ENCODE peak calls at places on chromosomes 6 and 20, in nine cellular contexts. U is activated T-cell treated with anti-CD3 and anti-CD28 coated beads, Interleukin-2, amount 50 U/mL, for 4 hours; Q is DMS153; A is non-pigmented ciliary epithelial cell; K is adrenal gland; G is GM23248; W is GM03348; P is mucosa of gallbladder; J is caudate nucleus. X is an unnamed sample.

GRCh38 chr6:3088446-3088845 is 20.2 kb downstream of the RIPK1 start:
- DNase-seq in U (no peak), Q (no peak), A (no peak), K (no peak), G (peak), W (peak), P (no peak), J (no peak), X (peak)

GRCh38 chr6:5475779-5476178 is 214.5 kb downstream of the FARS2 start:
- DNase-seq in U (no peak), Q (no peak), A (no peak), K (no peak), G (no peak), W (no peak), P (no peak), J (no peak), X (no peak)

GRCh38 chr6:72522735-72523141 is 99.1 kb upstream of the KCNQ5 start:
- DNase-seq in U (no peak), Q (peak), A (no peak), K (no peak), G (no peak), W (no peak), P (no peak), J (no peak), X (no peak)

GRCh38 chr20:32244150-32244823 is 33.2 kb upstream of the KIF3B start:
- DNase-seq in U (no peak), Q (no peak), A (no peak), K (no peak), G (peak), W (no peak), P (no peak), J (no peak), X (peak)

GRCh38 chr20:25044261-25044560 is 13.7 kb downstream of the ACSS1 start:
- DNase-seq in U (no peak), Q (no peak), A (no peak), K (no peak), G (no peak), W (no peak), P (no peak), J (no peak), X (no peak)

GRCh38 chr6:1280666-1281300 is 31.1 kb upstream of the FOXQ1 start:
- DNase-seq in U (no peak), Q (no peak), A (no peak), K (no peak), G (no peak), W (no peak), P (no peak), J (no peak), X (no peak)

GRCh38 chr6:79257381-79258205 is 23.1 kb upstream of the HMGN3 start:
- DNase-seq in U (no peak), Q (no peak), A (no peak), K (peak), G (peak), W (no peak), P (no peak), J (no peak), X (peak)

GRCh38 chr20:24164360-24164759 is 175.8 kb upstream of the GGTLC1 start:
- DNase-seq in U (peak), Q (no peak), A (no peak), K (no peak), G (peak), W (no peak), P (no peak), J (no peak), X (no peak)